ENCODE peak calls at places on chromosomes 4 and X, in five cellular contexts. M is astrocyte; R is CD4-positive, alpha-beta T cell; D is IMR-90; T is psoas muscle. U is an unnamed sample.

GRCh38 chr4:105967058-105967658 is 71.9 kb downstream of the NPNT start:
- DNase-seq in D (no peak), R (no peak), M (no peak), T (no peak), U (no peak)

GRCh38 chr4:185171373-185172071 is 28.5 kb downstream of the SLC25A4 start:
- DNase-seq in D (no peak), M (no peak), R (no peak), T (no peak), U (no peak)

GRCh38 chr4:4868506-4869379 is 9.3 kb downstream of the MSX1 start:
- DNase-seq in T (no peak), R (no peak), D (no peak), M (no peak), U (no peak)

GRCh38 chrX:39427492-39428289 is 626.4 kb downstream of the MID1IP1 start:
- DNase-seq in R (no peak), D (peak), M (peak), T (no peak), U (no peak)

GRCh38 chr4:182688081-182688480 is 229.1 kb downstream of the DCTD start:
- DNase-seq in D (no peak), M (no peak), R (no peak), T (peak), U (no peak)

GRCh38 chr4:108393870-108394269 is 225.1 kb upstream of the LEF1 start:
- DNase-seq in T (no peak), R (no peak), M (no peak), D (no peak), U (no peak)

GRCh38 chr4:52144303-52144849 is 93.3 kb downstream of the SPATA18 start:
- DNase-seq in M (no peak), D (no peak), T (no peak), R (no peak), U (no peak)

GRCh38 chrX:119622356-119623232 is 16.4 kb upstream of the NKRF start:
- DNase-seq in R (no peak), D (peak), M (peak), T (no peak), U (no peak)

GRCh38 chr4:185318679-185319078 is 77.0 kb downstream of the LRP2BP start:
- DNase-seq in M (peak), R (no peak), T (no peak), D (no peak), U (no peak)

GRCh38 chrX:23511783-23512182 is 155.5 kb upstream of the PRDX4 start:
- DNase-seq in D (no peak), M (no peak), T (no peak), R (no peak), U (no peak)

GRCh38 chr4:168511780-168512467 is 15.1 kb downstream of the PALLD start:
- DNase-seq in D (no peak), T (no peak), R (peak), M (no peak), U (no peak)

GRCh38 chr4:172808196-172808595 is 360.4 kb upstream of the GALNT7 start:
- DNase-seq in R (no peak), D (no peak), T (no peak), M (no peak), U (no peak)

GRCh38 chr4:172809998-172810397 is 358.6 kb upstream of the GALNT7 start:
- DNase-seq in M (no peak), D (no peak), T (no peak), R (no peak), U (no peak)

GRCh38 chr4:172813359-172813923 is 355.2 kb upstream of the GALNT7 start:
- DNase-seq in D (peak), T (no peak), R (no peak), M (peak), U (no peak)

DNA sequence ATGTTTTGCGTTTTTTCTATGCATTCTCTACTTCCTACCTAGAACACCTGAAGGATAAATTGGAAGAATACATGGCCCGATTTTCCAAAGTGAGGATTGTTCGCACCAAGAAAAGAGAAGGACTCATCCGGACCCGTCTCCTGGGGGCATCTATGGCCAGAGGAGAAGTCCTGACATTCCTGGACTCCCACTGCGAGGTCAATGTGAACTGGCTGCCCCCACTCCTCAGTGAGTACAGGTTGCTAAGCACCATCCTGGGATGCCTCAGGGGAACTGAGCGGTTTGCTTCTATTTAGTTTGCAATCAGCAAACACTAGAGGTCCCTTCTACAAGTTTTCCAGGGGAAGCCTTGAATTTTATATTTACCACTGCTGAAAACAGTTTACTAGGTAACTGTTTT is 359.3 kb upstream of the GALNT7 start:
- DNase-seq in M (no peak), R (no peak), T (no peak), D (no peak), U (no peak)
- H3K27ac ChIP-seq in M (no peak), R (no peak), T (no peak), D (no peak), U (no peak)

GRCh38 chr4:151690884-151691283 is 69.9 kb downstream of the GATB start:
- DNase-seq in T (no peak), D (no peak), M (peak), R (no peak), U (no peak)

GRCh38 chr4:151692821-151693504 is 67.8 kb downstream of the GATB start:
- DNase-seq in D (peak), T (no peak), R (no peak), M (peak), U (no peak)

GRCh38 chr4:151690164-151690856 is 70.5 kb downstream of the GATB start:
- DNase-seq in D (peak), M (peak), R (no peak), T (no peak), U (no peak)

GRCh38 chr4:151691639-151692442 is 69.0 kb downstream of the GATB start:
- DNase-seq in R (no peak), T (peak), M (no peak), D (peak), U (no peak)

GRCh38 chr4:151692443-151692782 is 68.4 kb downstream of the GATB start:
- DNase-seq in T (no peak), D (no peak), M (no peak), R (no peak), U (no peak)
- H3K27ac ChIP-seq in T (peak), D (no peak), M (no peak), R (no peak), U (no peak)

DNA sequence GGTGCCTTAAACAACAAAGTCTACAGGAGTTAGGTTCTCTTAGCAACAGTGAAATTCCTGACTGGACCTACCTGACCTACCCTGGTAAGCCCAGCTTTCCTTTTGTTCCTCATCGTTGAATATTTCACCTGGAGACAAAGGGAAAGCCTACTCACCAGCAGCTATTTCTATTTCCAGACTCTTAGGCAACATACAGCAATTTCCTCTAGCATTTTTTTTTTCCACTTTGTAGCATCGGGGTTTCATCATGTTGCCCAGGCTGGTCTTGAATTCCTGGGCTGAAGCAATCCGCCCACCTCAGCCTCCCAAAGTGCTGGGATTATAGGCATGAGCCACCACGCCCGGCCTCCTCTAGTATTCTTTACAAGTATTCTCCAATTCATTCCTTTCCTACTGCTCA is 6.8 kb upstream of the S100G start:
- DNase-seq in D (peak), M (peak), R (no peak), T (no peak), U (no peak)
- H3K27ac ChIP-seq in D (no peak), M (no peak), R (no peak), T (no peak), U (no peak)

DNA sequence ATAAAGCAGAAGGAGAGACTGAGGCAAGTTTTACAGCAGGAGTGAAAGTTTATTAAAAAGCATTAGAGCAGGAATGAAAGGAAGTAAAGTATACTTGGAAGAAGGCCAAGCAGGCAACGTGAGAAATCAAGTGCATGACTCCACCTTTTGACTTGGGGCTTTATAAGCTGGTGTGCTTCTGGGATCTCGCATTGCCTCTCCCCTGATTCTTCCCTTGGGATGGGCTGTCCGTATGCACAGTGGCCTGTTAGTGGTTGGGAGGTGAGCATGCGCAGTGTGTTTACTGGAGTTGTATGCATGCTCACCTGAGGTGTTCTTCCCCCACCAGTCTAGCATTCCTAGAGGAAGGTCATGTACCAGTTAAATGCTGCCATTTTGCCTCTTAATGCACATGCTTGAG is 29.1 kb upstream of the C1QTNF7 start:
- DNase-seq in T (no peak), D (no peak), R (no peak), M (no peak), U (no peak)
- H3K27ac ChIP-seq in T (no peak), D (no peak), R (peak), M (no peak), U (no peak)

GRCh38 chr4:82705881-82706280 is 92.7 kb downstream of the SCD5 start:
- DNase-seq in M (peak), T (no peak), R (no peak), D (no peak), U (no peak)
- H3K27ac ChIP-seq in M (no peak), T (no peak), R (no peak), D (no peak), U (no peak)

GRCh38 chrX:20280938-20281337 is 14.2 kb upstream of the RPS6KA3 start:
- DNase-seq in R (no peak), T (no peak), D (no peak), M (no peak), U (no peak)

GRCh38 chrX:20285513-20285912 is 18.8 kb upstream of the RPS6KA3 start:
- DNase-seq in M (no peak), T (no peak), D (peak), R (no peak), U (no peak)

GRCh38 chrX:20284444-20284843 is 17.7 kb upstream of the RPS6KA3 start:
- DNase-seq in T (no peak), D (no peak), R (no peak), M (no peak), U (no peak)

DNA sequence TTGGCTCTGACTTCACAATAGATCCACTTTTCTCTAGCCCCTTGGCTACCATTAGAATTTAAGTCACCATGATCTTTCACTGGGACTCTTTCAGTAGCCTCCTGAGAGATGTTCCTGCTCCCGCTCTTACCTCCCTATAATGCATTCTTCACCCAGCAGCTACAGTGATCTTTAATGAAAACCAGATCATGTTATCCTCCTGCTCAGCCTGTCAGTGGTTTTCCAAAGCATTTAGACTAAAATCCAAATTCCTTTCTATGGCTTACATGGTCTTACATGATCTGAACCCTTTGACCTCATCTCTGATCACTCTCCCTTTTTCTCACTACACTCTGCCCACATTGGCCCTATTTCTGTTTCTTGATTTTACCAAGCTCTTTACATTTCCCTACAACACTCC is 18.3 kb upstream of the RPS6KA3 start:
- DNase-seq in T (no peak), D (no peak), R (no peak), M (no peak), U (no peak)
- H3K27ac ChIP-seq in T (no peak), D (no peak), R (no peak), M (no peak), U (no peak)

GRCh38 chr4:24143741-24144140 is 253.9 kb upstream of the PPARGC1A start:
- DNase-seq in D (no peak), R (no peak), T (no peak), M (no peak), U (no peak)
- H3K27ac ChIP-seq in D (no peak), R (no peak), T (no peak), M (no peak), U (no peak)

GRCh38 chr4:145482209-145483021 is 762 bp downstream of the SMAD1 start:
- DNase-seq in D (peak), R (no peak), T (peak), M (peak), U (peak)

GRCh38 chr4:145484240-145484846 is 2.7 kb downstream of the SMAD1 start:
- DNase-seq in T (no peak), M (no peak), D (no peak), R (no peak), U (no peak)

GRCh38 chr4:145480257-145480656 is 1.4 kb upstream of the SMAD1 start:
- DNase-seq in T (no peak), M (no peak), R (no peak), D (no peak), U (no peak)

GRCh38 chr4:145481942-145482208 is 222 bp downstream of the SMAD1 start:
- DNase-seq in D (no peak), M (no peak), T (no peak), R (no peak), U (no peak)

GRCh38 chr4:145481164-145481941 is at the start of gene SMAD1:
- DNase-seq in M (peak), D (peak), R (peak), T (peak), U (peak)
- H3K27ac ChIP-seq in M (peak), D (peak), R (no peak), T (peak), U (peak)

GRCh38 chr4:140472156-140472555 is 25.9 kb downstream of the MGAT4D start:
- DNase-seq in D (no peak), T (no peak), R (no peak), M (no peak), U (no peak)
- H3K27ac ChIP-seq in D (no peak), T (no peak), R (no peak), M (no peak), U (no peak)

GRCh38 chrX:123339201-123339905 is 155.3 kb downstream of the GRIA3 start:
- DNase-seq in T (no peak), D (no peak), R (no peak), M (peak), U (no peak)
- H3K27ac ChIP-seq in T (no peak), D (no peak), R (no peak), M (peak), U (no peak)